ENCODE peak calls at places on chromosome 13, in ten cellular contexts. I is brain microvascular endothelial cell; O is right cardiac atrium; S is ovary; B is lower lobe of right lung; N is gastrocnemius medialis; C is Karpas-422; T is colonic mucosa; E is right atrium auricular region; L is CD4-positive, alpha-beta T cell. J is an unnamed sample.

GRCh38 chr13:38530492-38530891 is 156.4 kb upstream of the FREM2 start:
- DNase-seq in I (no peak), O (no peak), S (no peak), B (no peak), N (no peak), C (peak), T (no peak), E (no peak), L (no peak), J (no peak)

GRCh38 chr13:26475176-26476110 is 82.0 kb upstream of the WASF3 start:
- DNase-seq in I (no peak), O (no peak), S (no peak), B (no peak), N (no peak), C (no peak), T (peak), E (peak), L (no peak), J (no peak)

GRCh38 chr13:60175571-60175970 is 11.8 kb upstream of the DIAPH3 start:
- DNase-seq in I (no peak), O (no peak), S (no peak), B (no peak), N (no peak), C (no peak), T (no peak), E (no peak), L (no peak), J (no peak)

GRCh38 chr13:80665792-80666333 is 324.9 kb upstream of the SPRY2 start:
- DNase-seq in I (no peak), O (no peak), S (no peak), B (no peak), N (no peak), C (no peak), T (no peak), E (no peak), L (no peak), J (no peak)

GRCh38 chr13:27644302-27644701 is 22.6 kb downstream of the POLR1D start:
- DNase-seq in I (peak), O (no peak), S (no peak), B (no peak), N (no peak), C (no peak), T (no peak), E (no peak), L (no peak), J (no peak)

GRCh38 chr13:66660013-66660804 is 569.9 kb downstream of the PCDH9 start:
- DNase-seq in I (peak), O (no peak), S (no peak), B (no peak), N (no peak), C (peak), T (no peak), E (no peak), L (no peak), J (no peak)

GRCh38 chr13:111493468-111493867 is 173.0 kb downstream of the TEX29 start:
- DNase-seq in I (no peak), O (no peak), S (no peak), B (no peak), N (no peak), C (no peak), T (no peak), E (no peak), L (no peak), J (no peak)

GRCh38 chr13:51125495-51126226 is 14.6 kb upstream of the C13orf42 start:
- DNase-seq in I (peak), O (peak), S (peak), B (peak), N (no peak), C (peak), T (peak), E (no peak), L (no peak), J (peak)

GRCh38 chr13:108342369-108343289 is 73.1 kb downstream of the TNFSF13B start:
- DNase-seq in I (peak), O (no peak), S (no peak), B (no peak), N (no peak), C (peak), T (no peak), E (no peak), L (no peak), J (peak)

GRCh38 chr13:99027661-99028425 is 50.0 kb upstream of the DOCK9 start:
- DNase-seq in I (no peak), O (no peak), S (no peak), B (no peak), N (no peak), C (no peak), T (no peak), E (no peak), L (no peak), J (no peak)

GRCh38 chr13:103883152-103883551 is 816.9 kb upstream of the SLC10A2 start:
- DNase-seq in I (peak), O (peak), S (peak), B (peak), N (peak), C (no peak), T (peak), E (peak), L (no peak), J (no peak)

GRCh38 chr13:27130223-27131015 is 41.2 kb downstream of the USP12 start:
- DNase-seq in I (no peak), O (no peak), S (no peak), B (no peak), N (no peak), C (no peak), T (no peak), E (no peak), L (no peak), J (no peak)

GRCh38 chr13:67145950-67146349 is 84.2 kb downstream of the PCDH9 start:
- DNase-seq in I (no peak), O (no peak), S (no peak), B (no peak), N (no peak), C (no peak), T (no peak), E (no peak), L (no peak), J (no peak)

GRCh38 chr13:79423801-79424642 is 18.0 kb upstream of the RBM26 start:
- DNase-seq in I (no peak), O (no peak), S (no peak), B (no peak), N (no peak), C (peak), T (no peak), E (no peak), L (no peak), J (peak)

GRCh38 chr13:105452895-105453294 is 1082.6 kb downstream of the EFNB2 start:
- DNase-seq in I (no peak), O (no peak), S (no peak), B (no peak), N (no peak), C (no peak), T (no peak), E (no peak), L (no peak), J (no peak)

GRCh38 chr13:49649244-49649962 is 21.1 kb downstream of the ARL11 start:
- DNase-seq in I (peak), O (no peak), S (no peak), B (no peak), N (no peak), C (no peak), T (no peak), E (no peak), L (no peak), J (no peak)

GRCh38 chr13:51266642-51267041 is 44.4 kb downstream of the FAM124A start:
- DNase-seq in I (no peak), O (no peak), S (no peak), B (no peak), N (no peak), C (no peak), T (no peak), E (no peak), L (no peak), J (no peak)

GRCh38 chr13:96460571-96460970 is 370.7 kb downstream of the HS6ST3 start:
- DNase-seq in I (no peak), O (no peak), S (no peak), B (no peak), N (no peak), C (no peak), T (no peak), E (no peak), L (no peak), J (no peak)

GRCh38 chr13:45441633-45442032 is 23.1 kb upstream of the COG3 start:
- DNase-seq in I (peak), O (no peak), S (no peak), B (no peak), N (no peak), C (no peak), T (no peak), E (no peak), L (no peak), J (no peak)

GRCh38 chr13:83350569-83350968 is 531.7 kb downstream of the SLITRK1 start:
- DNase-seq in I (peak), O (no peak), S (no peak), B (no peak), N (no peak), C (no peak), T (no peak), E (no peak), L (no peak), J (no peak)

GRCh38 chr13:112067871-112068305 is 939 bp downstream of the SOX1 start:
- DNase-seq in I (no peak), O (no peak), S (no peak), B (no peak), N (no peak), C (no peak), T (no peak), E (no peak), L (no peak), J (no peak)

GRCh38 chr13:21075303-21076264 is 14.2 kb upstream of the LATS2 start:
- DNase-seq in I (no peak), O (no peak), S (peak), B (peak), N (no peak), C (no peak), T (no peak), E (no peak), L (no peak), J (peak)

GRCh38 chr13:37375071-37375470 is 223.5 kb downstream of the POSTN start:
- DNase-seq in I (no peak), O (no peak), S (no peak), B (no peak), N (no peak), C (no peak), T (no peak), E (no peak), L (no peak), J (no peak)

GRCh38 chr13:28983661-28984060 is 163.5 kb downstream of the MTUS2 start:
- DNase-seq in I (no peak), O (no peak), S (no peak), B (no peak), N (no peak), C (no peak), T (no peak), E (no peak), L (no peak), J (no peak)

GRCh38 chr13:113862766-113863510 is 938 bp downstream of the GAS6 start:
- DNase-seq in I (no peak), O (peak), S (peak), B (peak), N (peak), C (no peak), T (peak), E (no peak), L (no peak), J (no peak)

GRCh38 chr13:27004389-27004788 is 167.2 kb downstream of the USP12 start:
- DNase-seq in I (peak), O (no peak), S (no peak), B (no peak), N (no peak), C (no peak), T (no peak), E (no peak), L (no peak), J (no peak)

GRCh38 chr13:51397262-51397933 is 55.4 kb downstream of the INTS6 start:
- DNase-seq in I (peak), O (no peak), S (no peak), B (no peak), N (peak), C (no peak), T (no peak), E (peak), L (no peak), J (no peak)

GRCh38 chr13:81745391-81745790 is 1404.5 kb upstream of the SPRY2 start:
- DNase-seq in I (no peak), O (no peak), S (no peak), B (no peak), N (no peak), C (no peak), T (no peak), E (no peak), L (no peak), J (no peak)

GRCh38 chr13:20969182-20969581 is 66.6 kb upstream of the XPO4 start:
- DNase-seq in I (peak), O (no peak), S (no peak), B (no peak), N (no peak), C (no peak), T (no peak), E (no peak), L (no peak), J (no peak)

GRCh38 chr13:19606152-19606551 is 27.3 kb upstream of the MPHOSPH8 start:
- DNase-seq in I (no peak), O (no peak), S (no peak), B (no peak), N (no peak), C (no peak), T (no peak), E (no peak), L (no peak), J (no peak)

GRCh38 chr13:74329978-74330377 is 195.8 kb upstream of the KLF12 start:
- DNase-seq in I (no peak), O (no peak), S (no peak), B (no peak), N (no peak), C (no peak), T (no peak), E (no peak), L (no peak), J (no peak)

GRCh38 chr13:74570834-74571233 is 436.6 kb upstream of the KLF12 start:
- DNase-seq in I (peak), O (no peak), S (no peak), B (no peak), N (no peak), C (no peak), T (no peak), E (no peak), L (no peak), J (no peak)

GRCh38 chr13:75803175-75803611 is 167.1 kb downstream of the LMO7 start:
- DNase-seq in I (no peak), O (no peak), S (no peak), B (no peak), N (no peak), C (no peak), T (peak), E (no peak), L (peak), J (no peak)

GRCh38 chr13:50934735-50935419 is 25.3 kb downstream of the RNASEH2B start:
- DNase-seq in I (no peak), O (no peak), S (no peak), B (no peak), N (no peak), C (no peak), T (no peak), E (no peak), L (no peak), J (no peak)

DNA sequence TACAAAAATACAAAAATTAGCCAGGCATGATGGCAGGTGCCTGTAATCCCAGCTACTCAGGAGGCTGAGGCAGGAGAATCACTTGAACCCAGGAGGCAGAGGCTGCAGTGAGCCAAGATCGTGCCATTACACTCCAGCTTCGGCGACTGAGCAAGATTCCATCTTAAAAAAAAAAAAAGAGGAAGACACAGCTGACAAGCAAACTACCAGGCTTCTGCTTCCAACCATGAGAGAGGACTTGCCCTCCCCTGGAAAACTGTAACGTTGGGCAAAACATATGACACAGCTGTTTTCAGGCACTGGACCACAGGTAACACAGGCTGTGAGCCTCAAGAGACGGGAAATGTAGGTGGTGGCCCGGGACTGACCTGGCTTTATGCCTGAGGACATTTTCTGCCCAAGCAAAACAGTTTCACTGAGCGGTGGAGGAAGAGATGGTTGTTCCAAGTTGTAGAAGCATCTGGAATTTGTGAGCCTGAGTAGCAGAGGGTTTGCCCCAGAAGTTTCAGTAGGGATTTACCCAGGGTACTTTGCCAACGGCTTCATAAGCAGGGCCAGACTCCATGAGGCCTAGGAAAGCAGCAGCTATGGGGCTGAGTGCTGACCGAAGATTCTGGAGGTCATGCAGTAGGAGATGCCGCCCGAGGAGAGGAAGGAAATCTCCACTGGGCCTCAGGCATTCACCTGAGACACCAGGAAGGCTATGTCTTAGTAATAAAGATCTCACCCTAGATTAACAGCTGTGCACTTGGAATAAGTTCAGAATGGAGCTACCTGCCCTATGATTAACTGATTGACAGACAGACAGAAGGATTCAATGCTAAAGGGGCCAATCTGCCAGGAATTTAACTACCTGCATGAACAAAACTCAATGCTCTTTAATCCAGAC is 88.0 kb downstream of the ABCC4 start:
- DNase-seq in I (no peak), O (no peak), S (no peak), B (no peak), N (no peak), C (no peak), T (no peak), E (no peak), L (no peak), J (no peak)
- H3K27ac ChIP-seq in I (no peak), O (no peak), S (no peak), B (no peak), N (no peak), C (no peak), T (no peak), E (no peak), L (no peak), J (no peak)

GRCh38 chr13:32039488-32040013 is 8.0 kb downstream of the FRY start:
- DNase-seq in I (no peak), O (no peak), S (no peak), B (no peak), N (no peak), C (no peak), T (no peak), E (no peak), L (no peak), J (no peak)

GRCh38 chr13:32039056-32039455 is 7.5 kb downstream of the FRY start:
- DNase-seq in I (no peak), O (no peak), S (no peak), B (no peak), N (no peak), C (no peak), T (no peak), E (no peak), L (no peak), J (no peak)

GRCh38 chr13:32040689-32041088 is 9.1 kb downstream of the FRY start:
- DNase-seq in I (no peak), O (no peak), S (no peak), B (no peak), N (no peak), C (no peak), T (no peak), E (no peak), L (no peak), J (no peak)

GRCh38 chr13:32041429-32041828 is 9.9 kb downstream of the FRY start:
- DNase-seq in I (no peak), O (no peak), S (no peak), B (no peak), N (no peak), C (no peak), T (no peak), E (no peak), L (no peak), J (no peak)

GRCh38 chr13:32040052-32040642 is 8.6 kb downstream of the FRY start:
- DNase-seq in I (no peak), O (no peak), S (no peak), B (no peak), N (no peak), C (no peak), T (no peak), E (no peak), L (no peak), J (no peak)
- H3K27ac ChIP-seq in I (no peak), O (no peak), S (no peak), B (no peak), N (no peak), C (no peak), T (no peak), E (no peak), L (no peak), J (no peak)

GRCh38 chr13:71797487-71797886 is 69.5 kb downstream of the DACH1 start:
- DNase-seq in I (no peak), O (no peak), S (no peak), B (no peak), N (no peak), C (no peak), T (no peak), E (no peak), L (no peak), J (no peak)

GRCh38 chr13:71801165-71801564 is 65.8 kb downstream of the DACH1 start:
- DNase-seq in I (no peak), O (no peak), S (no peak), B (no peak), N (no peak), C (no peak), T (no peak), E (no peak), L (no peak), J (no peak)

GRCh38 chr13:71798723-71799122 is 68.3 kb downstream of the DACH1 start:
- DNase-seq in I (no peak), O (no peak), S (no peak), B (no peak), N (no peak), C (no peak), T (no peak), E (no peak), L (no peak), J (no peak)

GRCh38 chr13:71799320-71799719 is 67.7 kb downstream of the DACH1 start:
- DNase-seq in I (no peak), O (no peak), S (no peak), B (no peak), N (no peak), C (no peak), T (peak), E (no peak), L (no peak), J (no peak)

DNA sequence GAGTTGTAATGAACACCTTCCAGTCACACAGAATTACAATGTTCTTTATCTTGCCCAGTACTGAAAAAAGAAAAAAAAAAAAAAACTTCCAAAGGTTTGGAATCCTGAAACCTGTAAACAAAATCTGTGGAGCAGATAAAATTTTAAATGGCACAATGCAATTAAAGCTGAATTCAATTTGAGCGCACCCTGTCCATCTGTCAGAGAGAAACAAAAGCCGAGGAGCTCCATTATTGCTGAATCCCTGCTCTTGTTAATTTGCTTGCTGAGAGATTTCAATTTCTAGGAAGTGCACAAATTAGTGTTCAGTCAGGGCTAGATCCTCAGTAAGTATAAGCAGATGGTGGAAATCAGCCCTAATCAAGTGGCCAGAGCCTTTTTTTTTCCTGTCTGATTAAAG is 65.2 kb downstream of the DACH1 start:
- DNase-seq in I (no peak), O (no peak), S (no peak), B (no peak), N (no peak), C (no peak), T (no peak), E (no peak), L (no peak), J (no peak)
- H3K27ac ChIP-seq in I (no peak), O (no peak), S (no peak), B (no peak), N (no peak), C (no peak), T (no peak), E (no peak), L (no peak), J (no peak)

GRCh38 chr13:101211261-101211660 is 205.0 kb downstream of the NALCN start:
- DNase-seq in I (no peak), O (no peak), S (no peak), B (no peak), N (no peak), C (no peak), T (no peak), E (no peak), L (no peak), J (no peak)
- H3K27ac ChIP-seq in I (peak), O (no peak), S (no peak), B (no peak), N (no peak), C (no peak), T (no peak), E (no peak), L (no peak), J (no peak)

DNA sequence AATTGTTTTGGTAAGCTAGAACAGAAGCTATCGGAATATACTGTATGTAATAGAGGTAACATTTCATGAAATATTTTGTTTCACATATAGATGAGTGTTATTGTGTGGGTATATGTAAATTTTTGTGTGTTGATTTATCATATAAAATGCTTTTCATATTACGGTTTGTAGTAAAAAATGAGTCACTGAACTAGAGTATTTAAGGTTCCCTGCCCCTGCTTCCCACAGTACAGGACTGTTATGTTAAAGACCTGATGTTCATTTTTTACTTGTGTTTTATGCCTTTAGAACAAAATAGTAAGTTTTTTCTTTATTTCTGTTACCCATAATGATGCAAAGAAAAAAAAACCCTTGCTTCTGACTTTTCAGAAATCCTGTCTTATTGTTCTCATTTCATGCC is 243.4 kb downstream of the ENOX1 start:
- DNase-seq in I (peak), O (no peak), S (no peak), B (no peak), N (no peak), C (no peak), T (no peak), E (no peak), L (no peak), J (no peak)
- H3K27ac ChIP-seq in I (no peak), O (no peak), S (no peak), B (no peak), N (no peak), C (no peak), T (no peak), E (no peak), L (no peak), J (no peak)